ENCODE peak calls at places on chromosomes 12 and 14, in six cellular contexts. N, W, J, H, U and M are unnamed samples.

GRCh38 chr12:68334136-68334535 is 2.0 kb upstream of the MDM1 start:
- DNase-seq in N (no peak), W (peak), J (no peak), H (peak), U (peak), M (no peak)

GRCh38 chr14:35458442-35458841 is 53.9 kb upstream of the NFKBIA start:
- DNase-seq in N (no peak), W (no peak), J (no peak), H (no peak), U (no peak), M (no peak)

GRCh38 chr14:104938960-104939359 is 14.3 kb downstream of the PLD4 start:
- DNase-seq in N (no peak), W (no peak), J (no peak), H (no peak), U (no peak), M (no peak)

GRCh38 chr12:93698307-93699092 is 21.3 kb downstream of the CRADD start:
- DNase-seq in N (no peak), W (no peak), J (no peak), H (peak), U (peak), M (no peak)

GRCh38 chr14:96637521-96637920 is 135.3 kb downstream of the PAPOLA start:
- DNase-seq in N (no peak), W (no peak), J (no peak), H (no peak), U (no peak), M (no peak)

GRCh38 chr14:68367444-68368014 is 425.3 kb downstream of the ZFP36L1 start:
- DNase-seq in N (peak), W (no peak), J (no peak), H (no peak), U (no peak), M (no peak)

GRCh38 chr12:71950819-71951218 is 12.2 kb downstream of the TPH2 start:
- DNase-seq in N (no peak), W (no peak), J (no peak), H (no peak), U (no peak), M (no peak)

GRCh38 chr14:104644236-104644635 is 39.7 kb upstream of the TMEM179 start:
- DNase-seq in N (no peak), W (no peak), J (no peak), H (no peak), U (no peak), M (no peak)

GRCh38 chr12:106079148-106079738 is 59.5 kb downstream of the NUAK1 start:
- DNase-seq in N (no peak), W (no peak), J (no peak), H (no peak), U (no peak), M (no peak)

GRCh38 chr12:57692500-57692899 is 1.4 kb upstream of the OS9 start:
- DNase-seq in N (no peak), W (no peak), J (no peak), H (no peak), U (no peak), M (no peak)

GRCh38 chr14:59751578-59751977 is 119.0 kb downstream of the RTN1 start:
- DNase-seq in N (no peak), W (no peak), J (no peak), H (no peak), U (no peak), M (no peak)

GRCh38 chr14:30999038-30999773 is 26.2 kb upstream of the AP4S1 start:
- DNase-seq in N (no peak), W (no peak), J (no peak), H (no peak), U (no peak), M (no peak)

GRCh38 chr12:57893460-57894353 is 47.2 kb upstream of the CTDSP2 start:
- DNase-seq in N (peak), W (peak), J (no peak), H (no peak), U (peak), M (peak)

GRCh38 chr12:830111-830867 is 77.9 kb downstream of the WNK1 start:
- DNase-seq in N (no peak), W (no peak), J (no peak), H (no peak), U (no peak), M (no peak)

GRCh38 chr14:37901978-37902377 is 305.7 kb upstream of the SSTR1 start:
- DNase-seq in N (peak), W (no peak), J (no peak), H (no peak), U (peak), M (peak)

GRCh38 chr12:117936722-117937484 is 31.9 kb downstream of the KSR2 start:
- DNase-seq in N (no peak), W (no peak), J (no peak), H (no peak), U (no peak), M (no peak)

GRCh38 chr14:99234982-99235491 is 37.0 kb downstream of the BCL11B start:
- DNase-seq in N (peak), W (peak), J (no peak), H (no peak), U (peak), M (peak)

DNA sequence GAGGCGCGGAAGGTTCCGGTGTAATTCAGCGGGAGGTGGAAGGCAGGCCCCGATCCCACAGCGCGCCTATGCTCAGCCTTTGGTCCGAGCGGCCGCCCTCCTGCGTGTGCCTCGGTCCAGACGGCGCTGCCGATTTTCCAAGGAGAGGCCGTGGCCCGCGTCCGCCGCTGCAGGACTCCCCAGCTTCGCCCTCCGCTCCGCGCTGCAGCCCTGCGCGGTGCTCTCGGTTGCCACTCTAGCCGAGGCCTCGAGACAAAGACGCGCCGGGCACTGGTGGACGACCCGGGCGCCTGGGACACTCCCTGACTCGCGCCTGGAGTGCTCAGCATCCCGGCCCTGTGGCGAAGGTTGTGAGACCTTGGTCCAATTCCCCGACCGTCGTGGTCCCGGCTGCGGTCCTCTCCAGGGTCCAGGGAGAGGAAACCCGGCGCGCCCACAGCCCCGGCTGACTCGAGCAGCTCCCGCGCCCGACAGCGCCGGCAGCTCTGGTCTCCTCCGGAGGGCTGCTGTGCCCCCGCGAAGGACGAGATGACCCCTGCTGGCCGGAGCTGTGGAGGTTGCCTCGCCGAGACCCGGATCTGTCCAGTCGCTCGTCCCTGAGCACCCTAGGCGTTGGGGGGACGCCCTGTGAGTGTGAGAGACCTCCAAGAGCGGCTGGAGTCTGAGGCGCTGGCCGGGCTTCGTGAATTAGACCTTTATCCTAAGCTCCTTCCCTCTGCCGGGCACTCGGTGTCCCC is 6.5 kb downstream of the HOXC12 start:
- DNase-seq in N (no peak), W (peak), J (no peak), H (no peak), U (no peak), M (no peak)
- TF ChIP-seq EZH2 in N (peak), W (peak), J (peak), H (no peak), U (no peak), M (peak)

DNA sequence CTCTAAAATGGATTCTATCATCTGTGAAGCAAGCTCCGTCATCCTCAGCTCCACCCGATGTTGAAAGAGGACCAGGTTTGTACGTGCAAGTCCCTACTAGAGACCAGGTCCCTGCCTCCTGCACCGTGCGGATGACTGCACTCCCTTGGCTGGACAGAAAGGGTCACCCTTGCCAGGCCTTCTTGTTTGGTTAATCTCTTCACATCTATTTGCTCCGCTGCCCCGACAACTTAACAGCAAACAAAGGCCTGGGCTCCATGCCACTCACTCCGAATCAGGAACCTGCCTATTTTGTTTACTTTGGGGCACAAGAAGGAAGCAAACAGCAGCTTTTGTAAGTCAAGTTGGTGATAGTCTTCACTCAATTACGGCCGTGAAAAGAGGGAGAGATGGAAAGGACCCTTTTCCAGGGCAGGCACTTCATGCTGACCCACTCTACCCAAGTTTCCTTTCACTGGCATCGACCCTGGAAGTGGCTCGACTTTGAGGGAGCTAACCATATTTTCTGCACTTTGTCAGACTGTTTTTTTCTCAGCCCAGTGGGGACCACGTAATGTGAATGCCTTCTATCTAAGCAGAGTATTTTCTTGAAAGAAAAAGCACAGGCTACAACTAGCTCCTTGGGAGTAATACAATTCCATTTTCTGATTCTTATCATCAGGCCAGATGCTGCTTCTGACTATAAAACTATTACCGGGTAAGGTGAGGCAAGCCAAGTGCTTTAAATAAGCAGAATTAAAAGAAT is 202.6 kb downstream of the FOXN3 start:
- DNase-seq in N (no peak), W (peak), J (peak), H (peak), U (no peak), M (peak)
- TF ChIP-seq CTCF in N (no peak), W (peak), J (no peak), H (peak), U (no peak), M (no peak)

DNA sequence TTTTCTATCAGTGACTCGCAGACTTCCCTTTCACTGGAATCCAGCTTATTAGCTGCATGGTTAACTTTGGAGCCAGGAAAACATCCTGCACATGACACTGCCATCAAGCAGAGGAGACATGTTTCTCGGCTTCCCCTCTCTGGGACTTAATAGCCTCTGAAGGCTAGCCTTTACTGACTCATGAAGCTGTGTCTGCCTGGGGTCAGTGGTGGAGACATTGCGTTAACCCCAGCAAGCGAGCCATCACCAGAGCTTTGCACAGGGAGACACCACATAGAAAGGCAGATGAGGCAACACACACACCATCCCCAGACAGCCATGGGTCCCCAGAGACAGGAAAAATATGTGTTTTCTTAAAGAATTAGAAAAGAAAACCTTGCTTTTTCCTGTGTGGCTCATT is 127.0 kb upstream of the PRICKLE1 start:
- DNase-seq in N (peak), W (no peak), J (no peak), H (no peak), U (no peak), M (peak)
- H3K4me3 ChIP-seq in N (no peak), W (no peak), J (no peak), H (no peak), U (no peak), M (no peak)

GRCh38 chr12:132583311-132583710 is 27.1 kb downstream of the LRCOL1 start:
- DNase-seq in N (no peak), W (peak), J (no peak), H (no peak), U (no peak), M (no peak)

GRCh38 chr12:132582582-132583279 is 27.7 kb downstream of the LRCOL1 start:
- DNase-seq in N (no peak), W (no peak), J (no peak), H (no peak), U (no peak), M (no peak)

GRCh38 chr12:132585177-132585576 is 25.2 kb downstream of the LRCOL1 start:
- DNase-seq in N (no peak), W (no peak), J (no peak), H (no peak), U (no peak), M (no peak)

GRCh38 chr12:132584472-132584871 is 25.9 kb downstream of the LRCOL1 start:
- DNase-seq in N (no peak), W (no peak), J (no peak), H (no peak), U (no peak), M (no peak)

DNA sequence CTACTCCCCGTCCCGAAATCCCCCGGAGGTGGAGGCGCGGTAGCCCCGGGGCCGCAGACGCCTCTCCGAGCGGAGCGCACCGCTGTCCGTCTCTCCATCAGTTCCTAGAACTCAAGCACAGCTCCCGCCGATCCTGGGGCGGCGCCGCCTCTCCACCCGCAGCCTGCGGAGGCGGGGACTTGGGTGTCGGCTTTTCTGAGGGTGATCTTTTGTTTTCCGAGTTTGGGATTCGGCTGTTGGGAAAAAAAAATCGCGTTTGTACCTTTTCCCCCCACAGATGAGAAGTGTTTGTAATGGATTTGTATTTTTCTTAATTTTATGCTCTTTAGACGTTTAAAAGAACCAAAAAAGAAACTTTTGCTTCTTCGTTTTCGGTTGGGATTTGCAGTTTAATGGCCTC is 26.6 kb downstream of the LRCOL1 start:
- DNase-seq in N (no peak), W (peak), J (no peak), H (no peak), U (no peak), M (no peak)
- TF ChIP-seq EZH2 in N (no peak), W (peak), J (no peak), H (no peak), U (no peak), M (no peak)

GRCh38 chr12:115857160-115857920 is 420.2 kb downstream of the MED13L start:
- DNase-seq in N (no peak), W (no peak), J (no peak), H (peak), U (no peak), M (no peak)
- TF ChIP-seq CTCF in N (no peak), W (no peak), J (no peak), H (no peak), U (no peak), M (no peak)

DNA sequence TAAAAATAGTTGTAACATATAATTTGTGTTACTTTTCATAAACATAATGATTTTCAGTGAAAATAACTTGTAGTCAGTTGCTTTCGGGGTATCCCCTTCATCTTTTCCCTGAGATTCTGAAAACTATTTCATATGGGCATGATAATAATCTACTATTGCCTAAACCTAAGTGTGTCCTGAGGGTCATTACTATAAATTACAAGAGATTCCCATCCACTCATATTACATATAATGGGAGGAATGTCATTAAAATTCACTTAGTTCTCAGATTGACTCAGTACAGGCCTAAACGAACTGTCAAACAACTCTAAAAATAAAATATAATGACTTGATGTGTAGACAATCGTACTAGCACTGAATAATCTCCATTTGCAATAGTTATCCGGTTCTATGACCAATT is 72.7 kb downstream of the PTPRR start:
- DNase-seq in N (no peak), W (no peak), J (no peak), H (no peak), U (no peak), M (no peak)
- H3K4me3 ChIP-seq in N (no peak), W (no peak), J (no peak), H (no peak), U (no peak), M (no peak)

DNA sequence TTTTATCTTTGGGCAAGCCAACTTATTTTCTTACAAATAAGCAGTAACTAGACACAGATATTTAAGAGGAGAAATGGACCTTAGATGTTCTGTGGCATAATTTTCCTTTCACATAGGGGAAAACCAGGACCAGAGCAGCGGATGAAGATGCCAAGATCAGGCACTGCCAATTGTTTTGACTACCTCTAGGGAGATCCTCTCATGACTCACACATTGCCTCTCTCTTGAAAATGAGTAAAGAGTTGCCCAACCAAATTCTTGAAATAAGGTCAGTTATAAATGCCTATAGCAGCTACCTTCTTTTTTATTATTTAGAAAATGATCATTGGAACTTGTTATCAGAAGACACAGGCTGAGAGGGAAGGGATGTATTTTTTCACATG is 263.4 kb upstream of the PLEKHG7 start:
- DNase-seq in N (peak), W (no peak), J (peak), H (peak), U (peak), M (peak)
- TF ChIP-seq EZH2 in N (no peak), W (no peak), J (no peak), H (no peak), U (no peak), M (no peak)

DNA sequence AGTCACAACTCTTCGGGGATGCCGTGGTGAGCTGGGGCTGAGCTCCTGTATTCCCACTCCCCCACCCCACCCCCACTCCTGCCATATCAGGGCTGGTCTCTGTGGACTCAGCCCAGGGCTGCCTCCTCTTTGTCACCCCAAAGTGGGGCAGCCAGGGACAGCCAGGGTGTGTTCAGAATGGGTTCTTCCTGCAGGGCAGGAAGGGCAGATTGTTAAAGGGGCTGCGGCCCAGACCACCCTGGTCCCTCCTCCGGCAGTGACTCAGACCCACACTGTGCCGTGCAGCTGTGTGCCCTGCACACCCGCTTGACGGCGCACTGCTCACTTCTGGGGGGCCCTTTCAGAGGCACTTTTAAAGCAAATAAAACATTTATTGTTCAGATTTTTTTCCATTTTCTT is 9.3 kb downstream of the SLC48A1 start:
- DNase-seq in N (no peak), W (no peak), J (no peak), H (no peak), U (no peak), M (no peak)
- TF ChIP-seq CTCF in N (no peak), W (no peak), J (no peak), H (no peak), U (no peak), M (no peak)